ENCODE peak calls at places on chromosomes 2 and 18, in four cellular contexts. One of them, this sample, is unnamed.
A peak's percentile ranks its signal among the peaks of the same experiment; 100 is the strongest.

GRCh38 chr2:39981877-39982276 is 202.8 kb upstream of the THUMPD2 start:
- DNase-seq in heart left ventricle: no peak
- DNase-seq in WERI-Rb-1: peak; percentile 43
- DNase-seq in cardiac muscle cell: no peak
- DNase-seq in this sample: no peak

GRCh38 chr2:1157107-1157506 is 206.5 kb downstream of the SNTG2 start:
- DNase-seq in WERI-Rb-1: no peak
- DNase-seq in heart left ventricle: no peak
- DNase-seq in cardiac muscle cell: no peak
- DNase-seq in this sample: no peak

GRCh38 chr2:219215871-219216536 is 2.8 kb downstream of the ABCB6 start:
- DNase-seq in WERI-Rb-1: no peak
- DNase-seq in heart left ventricle: no peak
- DNase-seq in cardiac muscle cell: no peak
- DNase-seq in this sample: no peak

GRCh38 chr2:146982393-146982846 is 862.4 kb upstream of the ACVR2A start:
- DNase-seq in WERI-Rb-1: no peak
- DNase-seq in heart left ventricle: no peak
- DNase-seq in cardiac muscle cell: peak; percentile 98
- DNase-seq in this sample: no peak

GRCh38 chr2:201938816-201939180 is 94.9 kb upstream of the FZD7 start:
- DNase-seq in WERI-Rb-1: no peak
- DNase-seq in heart left ventricle: no peak
- DNase-seq in cardiac muscle cell: no peak
- DNase-seq in this sample: no peak

GRCh38 chr18:49691177-49691608 is 122.1 kb downstream of the ACAA2 start:
- DNase-seq in heart left ventricle: no peak
- DNase-seq in WERI-Rb-1: no peak
- DNase-seq in cardiac muscle cell: peak; percentile 67
- DNase-seq in this sample: no peak

GRCh38 chr2:186588940-186589732 is 720 bp upstream of the ITGAV start:
- DNase-seq in WERI-Rb-1: no peak
- DNase-seq in cardiac muscle cell: no peak
- DNase-seq in heart left ventricle: no peak
- DNase-seq in this sample: no peak

GRCh38 chr18:76521367-76521766 is 26.3 kb upstream of the ZNF516 start:
- DNase-seq in WERI-Rb-1: no peak
- DNase-seq in heart left ventricle: no peak
- DNase-seq in cardiac muscle cell: no peak
- DNase-seq in this sample: no peak

GRCh38 chr2:207767461-207768167 is 2.1 kb downstream of the FZD5 start:
- DNase-seq in WERI-Rb-1: peak; percentile 38
- DNase-seq in heart left ventricle: no peak
- DNase-seq in cardiac muscle cell: peak; percentile 41
- DNase-seq in this sample: peak; percentile 29

GRCh38 chr2:126949775-126950174 is 51.1 kb downstream of the TEX51 start:
- DNase-seq in WERI-Rb-1: no peak
- DNase-seq in cardiac muscle cell: no peak
- DNase-seq in heart left ventricle: no peak
- DNase-seq in this sample: no peak

GRCh38 chr2:239814917-239815637 is 210.1 kb downstream of the NDUFA10 start:
- DNase-seq in cardiac muscle cell: no peak
- DNase-seq in WERI-Rb-1: no peak
- DNase-seq in heart left ventricle: no peak
- DNase-seq in this sample: no peak

DNA sequence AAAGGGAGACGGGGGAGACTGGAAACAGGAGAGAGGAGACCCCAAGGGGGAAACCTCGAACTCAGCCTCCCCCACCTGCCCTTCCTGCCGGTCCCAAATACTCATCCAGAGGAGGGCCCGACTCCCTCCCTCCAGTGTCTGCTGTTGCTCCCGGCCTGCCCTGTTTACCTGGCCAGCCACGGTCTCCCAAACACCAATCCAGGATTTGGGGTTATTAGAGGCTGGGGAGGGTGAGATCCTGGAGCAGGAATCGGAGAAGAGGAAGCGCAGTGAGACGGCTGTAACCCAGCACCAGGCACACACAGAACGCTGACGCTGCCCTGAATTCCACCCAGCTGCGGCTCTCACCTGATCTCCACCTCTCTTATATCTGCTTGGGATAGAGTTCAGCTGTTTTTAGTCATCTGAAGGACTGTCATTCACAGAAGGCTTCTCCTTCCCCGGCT is 213.0 kb downstream of the TNS1 start:
- DNase-seq in heart left ventricle: no peak
- DNase-seq in cardiac muscle cell: no peak
- DNase-seq in WERI-Rb-1: no peak
- DNase-seq in this sample: no peak
- H3K4me3 ChIP-seq in heart left ventricle: no peak overlapping the region
- H3K4me3 ChIP-seq in cardiac muscle cell: no peak overlapping the region
- H3K4me3 ChIP-seq in WERI-Rb-1: no peak overlapping the region
- H3K4me3 ChIP-seq in this sample: peak overlapping the region; percentile 24

GRCh38 chr2:148546270-148546669 is 98.3 kb upstream of the EPC2 start:
- DNase-seq in cardiac muscle cell: peak; percentile 39
- DNase-seq in WERI-Rb-1: no peak
- DNase-seq in heart left ventricle: no peak
- DNase-seq in this sample: no peak
- TF ChIP-seq CTCF in cardiac muscle cell: no peak
- TF ChIP-seq CTCF in WERI-Rb-1: no peak
- TF ChIP-seq CTCF in heart left ventricle: no peak
- TF ChIP-seq CTCF in this sample: no peak

GRCh38 chr2:172925600-172925999 is 150.0 kb upstream of the MAP3K20 start:
- DNase-seq in cardiac muscle cell: no peak
- DNase-seq in WERI-Rb-1: no peak
- DNase-seq in heart left ventricle: no peak
- DNase-seq in this sample: no peak

GRCh38 chr2:172928754-172929153 is 146.9 kb upstream of the MAP3K20 start:
- DNase-seq in WERI-Rb-1: no peak
- DNase-seq in cardiac muscle cell: peak; percentile 87
- DNase-seq in heart left ventricle: no peak
- DNase-seq in this sample: peak; percentile 48

GRCh38 chr2:172929644-172930043 is 146.0 kb upstream of the MAP3K20 start:
- DNase-seq in WERI-Rb-1: no peak
- DNase-seq in cardiac muscle cell: peak; percentile 27
- DNase-seq in heart left ventricle: no peak
- DNase-seq in this sample: no peak

GRCh38 chr2:172930871-172931255 is 144.8 kb upstream of the MAP3K20 start:
- DNase-seq in WERI-Rb-1: no peak
- DNase-seq in heart left ventricle: no peak
- DNase-seq in cardiac muscle cell: no peak
- DNase-seq in this sample: no peak

DNA sequence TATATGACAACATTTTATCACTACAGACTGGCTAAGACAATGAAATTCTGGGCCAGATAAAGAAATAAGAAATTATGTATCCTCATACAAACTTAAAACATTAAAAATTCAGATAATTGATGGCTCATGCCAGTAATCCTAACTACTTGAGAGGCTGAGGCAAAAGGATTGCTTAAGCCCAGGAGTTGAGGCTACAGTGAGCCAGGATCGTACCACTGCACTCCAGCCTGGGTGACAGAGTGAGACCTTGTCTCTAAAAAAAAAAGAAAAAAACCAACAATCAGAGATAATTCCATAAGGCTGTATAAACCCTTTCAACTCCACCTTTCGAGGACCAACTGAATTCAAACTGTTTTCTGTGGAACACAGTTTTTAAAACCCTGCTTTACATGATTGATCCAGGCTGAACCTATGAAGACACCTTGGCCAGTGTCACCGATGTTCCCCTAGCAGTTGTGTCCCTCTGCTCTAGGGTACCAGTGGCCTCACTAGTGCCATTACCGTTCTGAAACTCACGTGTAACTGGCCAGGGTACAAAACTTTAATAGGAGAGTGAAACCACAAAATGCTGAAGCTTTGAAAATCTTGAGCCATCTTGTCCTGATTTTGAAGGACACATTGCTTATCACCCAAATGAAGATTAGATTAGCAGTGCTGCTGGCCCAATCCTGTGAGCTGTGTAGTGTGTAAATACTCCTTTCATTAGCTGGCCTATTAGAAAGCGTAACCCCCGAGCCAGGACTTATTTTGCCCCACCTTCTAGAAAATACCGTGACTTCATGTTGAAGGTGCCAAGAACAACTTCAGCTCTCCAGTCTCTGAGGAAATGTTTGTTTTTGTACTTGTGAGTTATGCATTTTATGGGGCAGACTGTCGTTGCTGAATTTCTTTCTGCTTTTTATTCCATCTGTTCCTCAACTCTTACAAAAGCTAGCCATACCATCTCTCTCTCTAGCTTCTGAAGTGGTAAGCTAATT is 148.0 kb upstream of the MAP3K20 start:
- DNase-seq in cardiac muscle cell: peak; percentile 91
- DNase-seq in heart left ventricle: peak; percentile 27
- DNase-seq in WERI-Rb-1: no peak
- DNase-seq in this sample: peak; percentile 76
- H3K4me3 ChIP-seq in cardiac muscle cell: no peak overlapping the region
- H3K4me3 ChIP-seq in heart left ventricle: no peak overlapping the region
- H3K4me3 ChIP-seq in WERI-Rb-1: no peak overlapping the region
- H3K4me3 ChIP-seq in this sample: peak overlapping the region; percentile 44

DNA sequence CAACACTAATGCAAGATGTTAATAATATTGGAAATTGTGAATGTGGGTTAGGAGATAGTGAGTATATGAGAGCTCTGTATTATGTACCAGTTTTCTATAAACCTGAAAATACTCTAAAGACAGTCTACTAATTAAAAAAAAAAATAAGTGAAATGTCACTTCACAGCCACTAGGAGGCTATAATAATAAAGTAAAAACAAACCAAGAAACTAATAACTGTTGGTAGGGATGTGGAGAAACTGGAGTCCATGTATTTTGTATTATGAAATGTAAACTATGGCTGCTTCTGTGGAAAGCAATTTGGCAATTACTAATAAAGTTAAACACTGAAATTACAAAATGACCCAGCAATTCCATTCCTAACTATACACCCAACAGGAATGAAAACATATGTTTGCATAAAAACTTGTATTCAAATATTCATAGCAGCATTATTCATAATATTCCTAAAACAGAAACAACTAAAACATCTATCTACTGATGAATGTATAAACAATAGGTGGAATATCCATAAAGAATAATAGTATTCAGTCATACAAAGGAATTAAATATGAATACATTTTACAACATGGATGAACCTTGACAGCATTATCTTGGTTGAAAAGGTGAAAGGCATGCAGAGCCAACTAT is 36.2 kb downstream of the CCDC178 start:
- DNase-seq in cardiac muscle cell: peak; percentile 3
- DNase-seq in heart left ventricle: no peak
- DNase-seq in WERI-Rb-1: no peak
- DNase-seq in this sample: no peak
- TF ChIP-seq CTCF in cardiac muscle cell: peak; percentile 28
- TF ChIP-seq CTCF in heart left ventricle: no peak
- TF ChIP-seq CTCF in WERI-Rb-1: no peak
- TF ChIP-seq CTCF in this sample: no peak

DNA sequence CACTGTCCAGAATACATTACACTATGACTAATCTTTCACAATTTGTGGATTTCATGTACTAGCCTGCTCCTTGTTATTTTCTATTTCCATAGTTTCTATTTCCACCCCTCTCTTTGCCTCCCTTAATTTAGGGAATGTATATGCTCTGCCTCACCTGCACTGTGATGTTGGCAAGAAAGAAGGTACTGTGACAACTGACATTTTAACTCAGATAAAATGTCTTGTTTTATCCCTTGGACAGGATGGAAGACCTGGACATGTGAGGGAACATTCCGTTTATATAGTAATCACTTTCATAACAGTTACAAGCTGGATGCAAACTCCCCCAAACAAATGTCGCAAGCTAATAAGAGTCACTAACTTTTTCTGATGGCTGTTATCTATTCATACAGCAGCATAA is 21.5 kb upstream of the DSG3 start:
- DNase-seq in heart left ventricle: no peak
- DNase-seq in cardiac muscle cell: no peak
- DNase-seq in WERI-Rb-1: no peak
- DNase-seq in this sample: no peak
- H3K4me3 ChIP-seq in heart left ventricle: no peak overlapping the region
- H3K4me3 ChIP-seq in cardiac muscle cell: no peak overlapping the region
- H3K4me3 ChIP-seq in WERI-Rb-1: no peak overlapping the region
- H3K4me3 ChIP-seq in this sample: no peak overlapping the region

DNA sequence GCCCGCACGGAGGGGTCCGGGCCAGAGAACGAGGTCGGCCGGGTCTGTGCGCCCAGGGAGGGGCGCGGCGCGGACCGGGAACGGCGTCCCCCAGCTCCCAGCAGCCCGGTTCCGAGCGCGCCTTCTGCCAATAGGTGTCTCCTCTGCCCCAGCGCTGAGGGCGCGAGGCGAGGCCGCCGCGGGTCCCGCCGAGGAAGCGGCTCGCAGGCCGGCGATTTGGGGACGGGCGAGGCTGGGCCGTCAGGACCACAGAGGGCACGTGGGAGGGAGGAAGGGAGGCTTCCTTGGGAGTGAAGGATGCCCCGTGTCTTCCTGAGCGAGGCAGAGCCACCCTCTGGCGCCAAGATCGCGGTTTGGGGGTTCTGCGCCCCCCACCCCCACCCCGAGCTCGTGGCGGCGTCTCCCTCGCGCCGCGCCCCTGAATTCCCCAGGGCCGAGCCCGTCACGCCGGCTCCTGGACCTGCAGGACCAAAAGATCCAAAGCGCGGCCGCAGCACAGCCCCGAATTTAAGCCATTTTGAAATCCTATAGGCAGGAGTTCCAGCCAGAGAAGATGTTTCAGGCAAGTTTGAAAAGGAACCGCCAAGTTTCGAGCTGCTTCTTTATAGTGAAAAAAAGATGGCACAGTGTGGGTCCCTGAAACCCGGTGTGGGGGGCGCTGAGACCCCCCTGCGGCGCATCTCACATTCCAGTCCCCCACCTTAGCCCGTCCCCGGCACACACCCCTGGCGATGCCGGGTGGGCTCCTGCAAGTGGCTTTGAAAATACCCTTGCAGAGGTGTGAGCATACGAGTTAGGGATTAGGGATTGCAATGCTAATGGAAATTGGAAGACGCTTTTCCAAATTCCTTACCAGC is 929 bp downstream of the NFATC1 start:
- DNase-seq in WERI-Rb-1: peak; percentile 58
- DNase-seq in heart left ventricle: peak; percentile 73
- DNase-seq in cardiac muscle cell: peak; percentile 61
- DNase-seq in this sample: no peak
- TF ChIP-seq CTCF in WERI-Rb-1: peak; percentile 36
- TF ChIP-seq CTCF in heart left ventricle: peak; percentile 20
- TF ChIP-seq CTCF in cardiac muscle cell: no peak
- TF ChIP-seq CTCF in this sample: no peak

GRCh38 chr2:165621086-165621560 is 151.6 kb downstream of the CSRNP3 start:
- DNase-seq in heart left ventricle: no peak
- DNase-seq in cardiac muscle cell: peak; percentile 75
- DNase-seq in WERI-Rb-1: no peak
- DNase-seq in this sample: peak; percentile 37
- H3K4me3 ChIP-seq in heart left ventricle: no peak overlapping the region
- H3K4me3 ChIP-seq in cardiac muscle cell: no peak overlapping the region
- H3K4me3 ChIP-seq in WERI-Rb-1: no peak overlapping the region
- H3K4me3 ChIP-seq in this sample: no peak overlapping the region

GRCh38 chr18:13004316-13004879 is 13.2 kb downstream of the CEP192 start:
- DNase-seq in WERI-Rb-1: no peak
- DNase-seq in cardiac muscle cell: no peak
- DNase-seq in heart left ventricle: no peak
- DNase-seq in this sample: no peak
- TF ChIP-seq CTCF in WERI-Rb-1: no peak
- TF ChIP-seq CTCF in cardiac muscle cell: no peak
- TF ChIP-seq CTCF in heart left ventricle: no peak
- TF ChIP-seq CTCF in this sample: no peak

GRCh38 chr2:85541753-85542457 is 2.9 kb downstream of the MAT2A start:
- DNase-seq in heart left ventricle: no peak
- DNase-seq in cardiac muscle cell: no peak
- DNase-seq in WERI-Rb-1: no peak
- DNase-seq in this sample: no peak
- H3K4me3 ChIP-seq in heart left ventricle: no peak overlapping the region
- H3K4me3 ChIP-seq in cardiac muscle cell: no peak overlapping the region
- H3K4me3 ChIP-seq in WERI-Rb-1: peak overlapping the region; percentile 85
- H3K4me3 ChIP-seq in this sample: no peak overlapping the region

This sample was measured in testis.